ENCODE peak calls at places on chromosomes 4 and X, in nine cellular contexts. M, L, C, D, Y, H, T, W and U are unnamed samples.

GRCh38 chrX:15150578-15150977 is 119.3 kb downstream of the ASB9 start:
- DNase-seq in M (no peak), L (no peak), C (no peak), D (no peak), Y (no peak), H (no peak), T (no peak), W (no peak), U (no peak)

GRCh38 chrX:101986571-101986970 is 54.7 kb upstream of the ZMAT1 start:
- DNase-seq in M (no peak), L (no peak), C (no peak), D (no peak), Y (peak; percentile 1), H (no peak), T (no peak), W (no peak), U (no peak)

GRCh38 chrX:140480765-140481164 is 24.1 kb downstream of the SOX3 start:
- DNase-seq in M (no peak), L (no peak), C (no peak), D (no peak), Y (no peak), H (no peak), T (no peak), W (no peak), U (no peak)

GRCh38 chr4:167379433-167379832 is 145.1 kb upstream of the SPOCK3 start:
- DNase-seq in M (no peak), L (no peak), C (no peak), D (no peak), Y (no peak), H (no peak), T (no peak), W (no peak), U (no peak)

GRCh38 chrX:119155416-119156035 is 27.9 kb upstream of the KIAA1210 start:
- DNase-seq in M (no peak), L (no peak), C (peak; percentile 84), D (peak; percentile 18), Y (peak; percentile 66), H (no peak), T (no peak), W (no peak), U (no peak)

GRCh38 chrX:21158678-21159077 is 215.5 kb upstream of the CNKSR2 start:
- DNase-seq in M (no peak), L (no peak), C (no peak), D (no peak), Y (no peak), H (no peak), T (no peak), W (no peak), U (no peak)

GRCh38 chr4:5019274-5019673 is at the start of gene CYTL1:
- DNase-seq in M (no peak), L (no peak), C (no peak), D (no peak), Y (no peak), H (no peak), T (no peak), W (no peak), U (no peak)

GRCh38 chr4:47013373-47013772 is 18.0 kb upstream of the GABRB1 start:
- DNase-seq in M (no peak), L (no peak), C (no peak), D (no peak), Y (no peak), H (no peak), T (no peak), W (no peak), U (no peak)

GRCh38 chr4:2478220-2478619 is 9.3 kb downstream of the RNF4 start:
- DNase-seq in M (no peak), L (no peak), C (no peak), D (no peak), Y (no peak), H (no peak), T (no peak), W (no peak), U (no peak)

GRCh38 chr4:7630559-7631287 is 196.0 kb upstream of the PSAPL1 start:
- DNase-seq in M (no peak), L (no peak), C (peak; percentile 67), D (peak; percentile 38), Y (peak; percentile 77), H (peak; percentile 87), T (no peak), W (no peak), U (peak; percentile 45)

GRCh38 chrX:127276326-127276725 is 456.8 kb downstream of the PRR32 start:
- DNase-seq in M (no peak), L (no peak), C (no peak), D (no peak), Y (no peak), H (no peak), T (no peak), W (no peak), U (no peak)

GRCh38 chrX:134727363-134727762 is 69.1 kb upstream of the PLAC1 start:
- DNase-seq in M (no peak), L (no peak), C (no peak), D (peak; percentile 38), Y (peak; percentile 49), H (no peak), T (no peak), W (no peak), U (no peak)
- TF ChIP-seq CTCF in M (no peak), L (no peak), C (peak; percentile 16), D (peak; percentile 31), Y (peak; percentile 19), H (no peak), T (no peak), W (no peak), U (no peak)

GRCh38 chrX:153435845-153436244 is 10.0 kb downstream of the TREX2 start:
- DNase-seq in M (no peak), L (no peak), C (no peak), D (no peak), Y (no peak), H (no peak), T (no peak), W (no peak), U (no peak)

GRCh38 chrX:153440556-153441135 is 5.2 kb downstream of the TREX2 start:
- DNase-seq in M (no peak), L (no peak), C (no peak), D (no peak), Y (no peak), H (no peak), T (no peak), W (no peak), U (no peak)

GRCh38 chrX:153441296-153441695 is 4.6 kb downstream of the TREX2 start:
- DNase-seq in M (no peak), L (no peak), C (no peak), D (no peak), Y (no peak), H (no peak), T (no peak), W (no peak), U (no peak)

GRCh38 chrX:153439977-153440376 is 5.9 kb downstream of the TREX2 start:
- DNase-seq in M (no peak), L (no peak), C (no peak), D (no peak), Y (no peak), H (no peak), T (no peak), W (no peak), U (no peak)

DNA sequence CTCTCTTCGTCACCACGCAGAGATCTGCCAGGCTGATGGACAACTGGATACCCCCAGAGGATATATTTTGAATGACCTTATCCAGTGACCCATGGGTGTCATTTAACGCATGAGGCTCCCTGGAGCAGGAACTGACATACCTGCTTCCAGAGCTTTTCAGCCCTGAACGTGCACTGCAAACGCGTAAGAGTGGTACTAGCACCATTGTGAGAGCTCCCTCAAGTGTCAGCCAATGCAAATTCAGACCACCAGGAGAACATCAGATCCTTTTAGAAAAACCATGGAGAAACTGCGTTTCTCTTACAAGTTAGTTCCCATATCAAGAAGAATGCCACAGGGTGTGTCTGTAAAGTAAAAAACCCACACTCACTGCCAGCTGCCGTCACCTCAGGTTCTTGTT is 7.3 kb downstream of the TREX2 start:
- DNase-seq in M (no peak), L (no peak), C (peak; percentile 53), D (no peak), Y (peak; percentile 39), H (no peak), T (no peak), W (no peak), U (no peak)
- TF ChIP-seq CTCF in M (no peak), L (no peak), C (peak; percentile 51), D (peak; percentile 27), Y (peak; percentile 36), H (peak; percentile 39), T (no peak), W (no peak), U (peak; percentile 48)

DNA sequence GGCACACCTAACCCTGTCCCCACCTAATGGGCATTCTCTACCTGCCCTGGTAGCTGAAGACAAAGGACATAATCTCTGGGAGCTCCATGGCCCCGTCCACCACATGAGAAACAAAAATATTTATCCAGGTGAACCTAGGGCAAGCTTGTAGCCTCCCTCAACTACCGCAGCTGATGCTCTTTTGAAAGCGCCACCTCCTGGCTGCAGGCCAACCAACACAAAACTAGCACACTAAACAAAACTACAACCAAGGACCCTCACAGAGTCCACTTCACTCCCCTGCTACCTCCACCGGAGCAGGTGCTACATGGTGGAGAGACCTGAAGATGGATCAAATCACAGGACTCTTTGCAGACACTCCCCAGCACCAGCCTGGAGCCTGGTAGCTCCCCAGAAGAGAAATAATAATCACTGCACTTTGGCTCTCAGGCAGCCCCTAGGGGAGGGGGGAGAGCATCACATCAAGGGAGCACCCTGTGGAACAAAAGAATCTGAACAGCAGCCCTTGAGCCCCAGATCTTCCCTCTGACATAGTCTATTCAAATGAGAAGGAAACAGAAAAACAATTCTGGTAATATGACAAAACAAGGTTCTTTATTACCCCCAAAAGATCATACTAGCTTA is 111.3 kb upstream of the ATP8A1 start:
- DNase-seq in M (peak; percentile 13), L (no peak), C (no peak), D (no peak), Y (no peak), H (no peak), T (no peak), W (no peak), U (no peak)
- TF ChIP-seq CTCF in M (peak; percentile 32), L (no peak), C (no peak), D (no peak), Y (no peak), H (no peak), T (no peak), W (no peak), U (no peak)

DNA sequence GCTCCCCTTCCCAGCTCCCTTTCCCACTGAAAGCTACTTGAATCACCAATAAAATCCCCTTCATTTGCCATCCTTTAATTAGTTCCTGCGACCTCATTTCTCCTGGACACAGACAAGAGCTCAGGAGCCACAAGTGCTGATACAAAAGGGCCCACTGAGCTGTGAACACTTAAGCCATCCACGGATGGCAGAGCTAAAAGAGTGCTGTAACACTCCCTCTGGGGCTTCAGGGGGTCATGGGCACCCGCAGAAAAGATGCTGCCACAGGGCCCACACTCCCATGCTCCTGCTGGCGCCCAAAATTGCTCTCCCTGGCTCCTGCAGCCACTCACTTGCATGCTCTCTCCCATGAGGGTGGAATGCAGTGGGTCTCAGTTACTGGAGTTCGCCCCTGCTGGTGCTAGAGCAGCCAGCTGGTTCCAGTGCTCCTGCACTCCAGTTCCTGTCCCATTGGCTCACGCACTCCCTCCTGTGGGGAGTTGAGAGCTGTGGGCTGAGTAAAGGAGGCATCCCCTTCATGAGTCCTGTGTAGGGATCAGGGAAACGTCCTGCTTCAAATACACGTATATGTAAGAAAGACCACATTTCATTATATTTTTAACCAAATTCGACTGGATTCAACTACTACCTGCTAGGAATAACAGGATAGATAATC is 1291.0 kb downstream of the ARAP2 start:
- DNase-seq in M (no peak), L (no peak), C (no peak), D (peak; percentile 0), Y (no peak), H (no peak), T (no peak), W (no peak), U (no peak)
- TF ChIP-seq CTCF in M (no peak), L (no peak), C (no peak), D (peak; percentile 9), Y (no peak), H (no peak), T (no peak), W (no peak), U (no peak)